ENCODE peak calls at places on chromosomes 16 and 17, in four cellular contexts. E is activated naive CD4-positive, alpha-beta T cell treated with Interleukin-2 at 50 U/mL for 16 hours; W is NT2/D1; Y is lower lobe of right lung. K is an unnamed sample.

GRCh38 chr17:77011173-77012011 is 129.4 kb upstream of the SEC14L1 start:
- DNase-seq in E (peak), W (no peak), Y (peak), K (peak)

GRCh38 chr16:28067604-28068382 is 4.3 kb upstream of the GSG1L start:
- DNase-seq in E (no peak), W (no peak), Y (no peak), K (no peak)

GRCh38 chr17:57459286-57459915 is 203.1 kb downstream of the MSI2 start:
- DNase-seq in E (peak), W (no peak), Y (no peak), K (peak)

GRCh38 chr17:29615048-29615385 is 7.7 kb downstream of the CORO6 start:
- DNase-seq in E (peak), W (no peak), Y (peak), K (peak)

GRCh38 chr17:74446551-74447500 is 14.9 kb downstream of the GPRC5C start:
- DNase-seq in E (peak), W (no peak), Y (peak), K (peak)

GRCh38 chr16:19969284-19969683 is 84.6 kb upstream of the GPRC5B start:
- DNase-seq in E (no peak), W (no peak), Y (no peak), K (no peak)

GRCh38 chr17:47246120-47246519 is 7.5 kb upstream of the ITGB3 start:
- DNase-seq in E (no peak), W (no peak), Y (no peak), K (no peak)

GRCh38 chr17:72631568-72631967 is 460.9 kb downstream of the SLC39A11 start:
- DNase-seq in E (no peak), W (no peak), Y (no peak), K (no peak)

GRCh38 chr17:62822080-62822904 is 14.2 kb upstream of the MARCHF10 start:
- DNase-seq in E (no peak), W (no peak), Y (no peak), K (no peak)

GRCh38 chr17:58320163-58320558 is 8.4 kb downstream of the TSPOAP1 start:
- DNase-seq in E (no peak), W (no peak), Y (peak), K (no peak)

GRCh38 chr16:554297-554621 is 5.9 kb upstream of the PRR35 start:
- DNase-seq in E (no peak), W (no peak), Y (no peak), K (no peak)

GRCh38 chr17:15289285-15290185 is 24.4 kb upstream of the PMP22 start:
- DNase-seq in E (no peak), W (no peak), Y (no peak), K (no peak)

GRCh38 chr16:61580579-61580978 is 455.7 kb downstream of the CDH8 start:
- DNase-seq in E (no peak), W (no peak), Y (no peak), K (no peak)

GRCh38 chr17:80254396-80255241 is 6.0 kb upstream of the RNF213 start:
- DNase-seq in E (peak), W (no peak), Y (no peak), K (peak)

GRCh38 chr16:971981-972315 is 1.2 kb upstream of the LMF1 start:
- DNase-seq in E (no peak), W (no peak), Y (no peak), K (peak)

GRCh38 chr17:56452469-56452868 is 141.0 kb upstream of the NOG start:
- DNase-seq in E (no peak), W (no peak), Y (no peak), K (no peak)

GRCh38 chr17:46876926-46877325 is 25.5 kb downstream of the WNT9B start:
- DNase-seq in E (no peak), W (no peak), Y (no peak), K (no peak)

GRCh38 chr17:56653877-56654276 is 60.4 kb downstream of the NOG start:
- DNase-seq in E (peak), W (peak), Y (no peak), K (peak)

GRCh38 chr16:11597268-11597690 is 10.6 kb upstream of the LITAF start:
- DNase-seq in E (no peak), W (no peak), Y (peak), K (no peak)

K was measured in stimulated activated naive CD8-positive, alpha-beta T cell treated with anti-CD3 and anti-CD28 coated beads, Interleukin-15, Interleukin-2, amounts not matched to agents 100 U/mL and 50 U/mL, for 24 hours.